ENCODE peak calls at places on chromosome 17, in seven cellular contexts. One of them, this sample, is unnamed.

GRCh38 chr17:15398291-15398690 is 56.9 kb upstream of the TEKT3 start:
- DNase-seq in fibroblast of lung: peak; percentile 82
- DNase-seq in IMR-90: peak; percentile 50
- DNase-seq in GM23248: peak; percentile 80
- DNase-seq in Karpas-422: no peak
- DNase-seq in neural progenitor cell: no peak
- DNase-seq in hepatocyte: no peak
- DNase-seq in this sample: no peak

GRCh38 chr17:61495161-61495857 is 43.1 kb downstream of the TBX4 start:
- DNase-seq in fibroblast of lung: peak; percentile 56
- DNase-seq in IMR-90: peak; percentile 33
- DNase-seq in GM23248: peak; percentile 69
- DNase-seq in Karpas-422: no peak
- DNase-seq in neural progenitor cell: no peak
- DNase-seq in hepatocyte: no peak
- DNase-seq in this sample: no peak

GRCh38 chr17:71438631-71439146 is 682.1 kb upstream of the SOX9 start:
- DNase-seq in fibroblast of lung: peak; percentile 99
- DNase-seq in IMR-90: peak; percentile 98
- DNase-seq in GM23248: peak; percentile 94
- DNase-seq in Karpas-422: no peak
- DNase-seq in neural progenitor cell: no peak
- DNase-seq in hepatocyte: peak; percentile 77
- DNase-seq in this sample: no peak

GRCh38 chr17:73155410-73156165 is 9.2 kb upstream of the SSTR2 start:
- DNase-seq in fibroblast of lung: no peak
- DNase-seq in IMR-90: no peak
- DNase-seq in GM23248: no peak
- DNase-seq in Karpas-422: peak; percentile 82
- DNase-seq in neural progenitor cell: peak; percentile 45
- DNase-seq in hepatocyte: no peak
- DNase-seq in this sample: peak; percentile 59

GRCh38 chr17:80791758-80792284 is 199.8 kb upstream of the CHMP6 start:
- DNase-seq in fibroblast of lung: peak; percentile 97
- DNase-seq in IMR-90: peak; percentile 100
- DNase-seq in GM23248: peak; percentile 97
- DNase-seq in Karpas-422: no peak
- DNase-seq in neural progenitor cell: no peak
- DNase-seq in hepatocyte: peak; percentile 86
- DNase-seq in this sample: no peak

GRCh38 chr17:67440311-67441051 is 63.4 kb downstream of the PITPNC1 start:
- DNase-seq in fibroblast of lung: no peak
- DNase-seq in IMR-90: no peak
- DNase-seq in GM23248: peak; percentile 38
- DNase-seq in Karpas-422: no peak
- DNase-seq in neural progenitor cell: no peak
- DNase-seq in hepatocyte: no peak
- DNase-seq in this sample: no peak

GRCh38 chr17:43356450-43356849 is 42.3 kb upstream of the ARL4D start:
- DNase-seq in fibroblast of lung: peak; percentile 37
- DNase-seq in IMR-90: no peak
- DNase-seq in GM23248: no peak
- DNase-seq in Karpas-422: no peak
- DNase-seq in neural progenitor cell: no peak
- DNase-seq in hepatocyte: no peak
- DNase-seq in this sample: no peak

GRCh38 chr17:49861150-49861884 is 13.4 kb upstream of the TAC4 start:
- DNase-seq in fibroblast of lung: peak; percentile 25
- DNase-seq in IMR-90: peak; percentile 27
- DNase-seq in GM23248: peak; percentile 60
- DNase-seq in Karpas-422: peak; percentile 75
- DNase-seq in neural progenitor cell: peak; percentile 78
- DNase-seq in hepatocyte: peak; percentile 84
- DNase-seq in this sample: peak; percentile 68

GRCh38 chr17:68053237-68054030 is 17.9 kb downstream of the KPNA2 start:
- DNase-seq in fibroblast of lung: peak; percentile 70
- DNase-seq in IMR-90: peak; percentile 84
- DNase-seq in GM23248: peak; percentile 78
- DNase-seq in Karpas-422: no peak
- DNase-seq in neural progenitor cell: no peak
- DNase-seq in hepatocyte: no peak
- DNase-seq in this sample: no peak

GRCh38 chr17:59839646-59840328 is 53.0 kb downstream of the TUBD1 start:
- DNase-seq in fibroblast of lung: peak; percentile 36
- DNase-seq in IMR-90: no peak
- DNase-seq in GM23248: peak; percentile 46
- DNase-seq in Karpas-422: no peak
- DNase-seq in neural progenitor cell: peak; percentile 13
- DNase-seq in hepatocyte: peak; percentile 13
- DNase-seq in this sample: no peak

GRCh38 chr17:47733414-47734288 is 615 bp downstream of the TBX21 start:
- DNase-seq in fibroblast of lung: no peak
- DNase-seq in IMR-90: no peak
- DNase-seq in GM23248: peak; percentile 21
- DNase-seq in Karpas-422: no peak
- DNase-seq in neural progenitor cell: peak; percentile 36
- DNase-seq in hepatocyte: no peak
- DNase-seq in this sample: peak; percentile 53

GRCh38 chr17:65078441-65079160 is 22.1 kb upstream of the GNA13 start:
- DNase-seq in fibroblast of lung: peak; percentile 77
- DNase-seq in IMR-90: peak; percentile 78
- DNase-seq in GM23248: peak; percentile 76
- DNase-seq in Karpas-422: no peak
- DNase-seq in neural progenitor cell: no peak
- DNase-seq in hepatocyte: no peak
- DNase-seq in this sample: no peak

GRCh38 chr17:82230627-82231311 is 1.9 kb downstream of the SLC16A3 start:
- DNase-seq in fibroblast of lung: peak; percentile 79
- DNase-seq in IMR-90: peak; percentile 81
- DNase-seq in GM23248: peak; percentile 95
- DNase-seq in Karpas-422: no peak
- DNase-seq in neural progenitor cell: peak; percentile 88
- DNase-seq in hepatocyte: peak; percentile 89
- DNase-seq in this sample: peak; percentile 86

GRCh38 chr17:2262146-2262587 is 41.4 kb downstream of the SMG6 start:
- DNase-seq in fibroblast of lung: peak; percentile 92
- DNase-seq in IMR-90: peak; percentile 87
- DNase-seq in GM23248: peak; percentile 90
- DNase-seq in Karpas-422: no peak
- DNase-seq in neural progenitor cell: no peak
- DNase-seq in hepatocyte: peak; percentile 13
- DNase-seq in this sample: no peak

GRCh38 chr17:49528966-49529365 is 33.9 kb downstream of the NGFR start:
- DNase-seq in fibroblast of lung: no peak
- DNase-seq in IMR-90: no peak
- DNase-seq in GM23248: no peak
- DNase-seq in Karpas-422: no peak
- DNase-seq in neural progenitor cell: no peak
- DNase-seq in hepatocyte: no peak
- DNase-seq in this sample: peak; percentile 25

GRCh38 chr17:2485543-2485942 is 26.1 kb downstream of the METTL16 start:
- DNase-seq in fibroblast of lung: no peak
- DNase-seq in IMR-90: no peak
- DNase-seq in GM23248: peak; percentile 13
- DNase-seq in Karpas-422: no peak
- DNase-seq in neural progenitor cell: no peak
- DNase-seq in hepatocyte: no peak
- DNase-seq in this sample: no peak

GRCh38 chr17:61251939-61252865 is 147.4 kb upstream of the TBX2 start:
- DNase-seq in fibroblast of lung: peak; percentile 97
- DNase-seq in IMR-90: peak; percentile 99
- DNase-seq in GM23248: peak; percentile 86
- DNase-seq in Karpas-422: no peak
- DNase-seq in neural progenitor cell: no peak
- DNase-seq in hepatocyte: peak; percentile 87
- DNase-seq in this sample: no peak

GRCh38 chr17:2502911-2503580 is 8.6 kb downstream of the METTL16 start:
- DNase-seq in fibroblast of lung: no peak
- DNase-seq in IMR-90: no peak
- DNase-seq in GM23248: no peak
- DNase-seq in Karpas-422: no peak
- DNase-seq in neural progenitor cell: no peak
- DNase-seq in hepatocyte: no peak
- DNase-seq in this sample: no peak

GRCh38 chr17:66177048-66177447 is 14.9 kb downstream of the CEP112 start:
- DNase-seq in fibroblast of lung: no peak
- DNase-seq in IMR-90: no peak
- DNase-seq in GM23248: no peak
- DNase-seq in Karpas-422: no peak
- DNase-seq in neural progenitor cell: no peak
- DNase-seq in hepatocyte: no peak
- DNase-seq in this sample: no peak

GRCh38 chr17:63665527-63666214 is 34.3 kb downstream of the LIMD2 start:
- DNase-seq in fibroblast of lung: no peak
- DNase-seq in IMR-90: no peak
- DNase-seq in GM23248: no peak
- DNase-seq in Karpas-422: peak; percentile 76
- DNase-seq in neural progenitor cell: no peak
- DNase-seq in hepatocyte: no peak
- DNase-seq in this sample: no peak

GRCh38 chr17:15966183-15966878 is 21.4 kb downstream of the ADORA2B start:
- DNase-seq in fibroblast of lung: peak; percentile 52
- DNase-seq in IMR-90: peak; percentile 35
- DNase-seq in GM23248: no peak
- DNase-seq in Karpas-422: no peak
- DNase-seq in neural progenitor cell: peak; percentile 89
- DNase-seq in hepatocyte: peak; percentile 75
- DNase-seq in this sample: peak; percentile 96

GRCh38 chr17:48724241-48725004 is 1.4 kb downstream of the PRAC2 start:
- DNase-seq in fibroblast of lung: peak; percentile 55
- DNase-seq in IMR-90: peak; percentile 67
- DNase-seq in GM23248: peak; percentile 89
- DNase-seq in Karpas-422: peak; percentile 82
- DNase-seq in neural progenitor cell: peak; percentile 91
- DNase-seq in hepatocyte: peak; percentile 91
- DNase-seq in this sample: peak; percentile 85

GRCh38 chr17:27760069-27760885 is 40.1 kb downstream of the NOS2 start:
- DNase-seq in fibroblast of lung: peak; percentile 7
- DNase-seq in IMR-90: peak; percentile 14
- DNase-seq in GM23248: peak; percentile 56
- DNase-seq in Karpas-422: peak; percentile 84
- DNase-seq in neural progenitor cell: peak; percentile 65
- DNase-seq in hepatocyte: peak; percentile 66
- DNase-seq in this sample: peak; percentile 87

GRCh38 chr17:66399441-66399840 is 97.0 kb downstream of the PRKCA start:
- DNase-seq in fibroblast of lung: no peak
- DNase-seq in IMR-90: no peak
- DNase-seq in GM23248: no peak
- DNase-seq in Karpas-422: no peak
- DNase-seq in neural progenitor cell: no peak
- DNase-seq in hepatocyte: no peak
- DNase-seq in this sample: no peak

GRCh38 chr17:64180089-64180488 is 50.1 kb upstream of the ERN1 start:
- DNase-seq in fibroblast of lung: no peak
- DNase-seq in IMR-90: peak; percentile 58
- DNase-seq in GM23248: peak; percentile 63
- DNase-seq in Karpas-422: no peak
- DNase-seq in neural progenitor cell: no peak
- DNase-seq in hepatocyte: no peak
- DNase-seq in this sample: no peak

GRCh38 chr17:80106176-80106575 is 4.8 kb downstream of the GAA start:
- DNase-seq in fibroblast of lung: no peak
- DNase-seq in IMR-90: no peak
- DNase-seq in GM23248: no peak
- DNase-seq in Karpas-422: no peak
- DNase-seq in neural progenitor cell: no peak
- DNase-seq in hepatocyte: no peak
- DNase-seq in this sample: no peak

GRCh38 chr17:42178817-42179216 is 2.1 kb downstream of the KCNH4 start:
- DNase-seq in fibroblast of lung: no peak
- DNase-seq in IMR-90: no peak
- DNase-seq in GM23248: no peak
- DNase-seq in Karpas-422: no peak
- DNase-seq in neural progenitor cell: no peak
- DNase-seq in hepatocyte: no peak
- DNase-seq in this sample: no peak
- H3K4me2 ChIP-seq in fibroblast of lung: no peak overlapping the region
- H3K4me2 ChIP-seq in IMR-90: no peak overlapping the region
- H3K4me2 ChIP-seq in GM23248: no peak overlapping the region
- H3K4me2 ChIP-seq in Karpas-422: no peak overlapping the region
- H3K4me2 ChIP-seq in neural progenitor cell: no peak overlapping the region
- H3K4me2 ChIP-seq in hepatocyte: no peak overlapping the region
- H3K4me2 ChIP-seq in this sample: no peak overlapping the region

GRCh38 chr17:38358586-38359513 is 7.2 kb downstream of the SOCS7 start:
- DNase-seq in fibroblast of lung: peak; percentile 40
- DNase-seq in IMR-90: no peak
- DNase-seq in GM23248: peak; percentile 32
- DNase-seq in Karpas-422: no peak
- DNase-seq in neural progenitor cell: no peak
- DNase-seq in hepatocyte: no peak
- DNase-seq in this sample: no peak
- H3K4me2 ChIP-seq in fibroblast of lung: no peak overlapping the region
- H3K4me2 ChIP-seq in IMR-90: no peak overlapping the region
- H3K4me2 ChIP-seq in GM23248: no peak overlapping the region
- H3K4me2 ChIP-seq in Karpas-422: no peak overlapping the region
- H3K4me2 ChIP-seq in neural progenitor cell: no peak overlapping the region
- H3K4me2 ChIP-seq in hepatocyte: peak overlapping the region; percentile 45
- H3K4me2 ChIP-seq in this sample: no peak overlapping the region

GRCh38 chr17:41524261-41524660 is 3.8 kb downstream of the KRT19 start:
- DNase-seq in fibroblast of lung: no peak
- DNase-seq in IMR-90: no peak
- DNase-seq in GM23248: no peak
- DNase-seq in Karpas-422: no peak
- DNase-seq in neural progenitor cell: no peak
- DNase-seq in hepatocyte: no peak
- DNase-seq in this sample: no peak
- H3K4me2 ChIP-seq in fibroblast of lung: no peak overlapping the region
- H3K4me2 ChIP-seq in IMR-90: no peak overlapping the region
- H3K4me2 ChIP-seq in GM23248: no peak overlapping the region
- H3K4me2 ChIP-seq in Karpas-422: no peak overlapping the region
- H3K4me2 ChIP-seq in neural progenitor cell: no peak overlapping the region
- H3K4me2 ChIP-seq in hepatocyte: peak overlapping the region; percentile 78
- H3K4me2 ChIP-seq in this sample: no peak overlapping the region

GRCh38 chr17:77696720-77697460 is 261.6 kb upstream of the TNRC6C start:
- DNase-seq in fibroblast of lung: no peak
- DNase-seq in IMR-90: no peak
- DNase-seq in GM23248: no peak
- DNase-seq in Karpas-422: no peak
- DNase-seq in neural progenitor cell: no peak
- DNase-seq in hepatocyte: peak; percentile 22
- DNase-seq in this sample: peak; percentile 76
- H3K4me2 ChIP-seq in fibroblast of lung: no peak overlapping the region
- H3K4me2 ChIP-seq in IMR-90: no peak overlapping the region
- H3K4me2 ChIP-seq in GM23248: no peak overlapping the region
- H3K4me2 ChIP-seq in Karpas-422: no peak overlapping the region
- H3K4me2 ChIP-seq in neural progenitor cell: peak overlapping the region; percentile 82
- H3K4me2 ChIP-seq in hepatocyte: peak overlapping the region; percentile 67
- H3K4me2 ChIP-seq in this sample: peak overlapping the region; percentile 60

DNA sequence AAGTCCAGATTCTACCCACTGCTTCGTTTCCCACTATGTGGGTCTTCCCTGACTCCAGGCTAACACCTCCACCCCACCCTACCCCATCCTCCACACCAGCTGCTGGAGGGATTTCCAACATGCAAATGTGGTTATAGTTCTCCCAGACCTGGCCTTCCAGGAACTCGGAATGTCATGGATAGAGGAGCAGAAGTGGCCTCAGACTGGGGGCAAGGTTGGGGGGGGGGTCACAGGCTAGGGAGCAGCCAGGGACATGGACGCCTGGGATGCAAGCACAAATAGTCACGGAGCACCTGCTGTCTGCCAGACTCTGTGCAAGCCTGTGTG is 2.0 kb downstream of the CAMKK1 start:
- DNase-seq in fibroblast of lung: no peak
- DNase-seq in IMR-90: no peak
- DNase-seq in GM23248: no peak
- DNase-seq in Karpas-422: no peak
- DNase-seq in neural progenitor cell: no peak
- DNase-seq in hepatocyte: no peak
- DNase-seq in this sample: no peak
- H3K4me2 ChIP-seq in fibroblast of lung: no peak overlapping the region
- H3K4me2 ChIP-seq in IMR-90: no peak overlapping the region
- H3K4me2 ChIP-seq in GM23248: peak overlapping the region; percentile 19
- H3K4me2 ChIP-seq in Karpas-422: no peak overlapping the region
- H3K4me2 ChIP-seq in neural progenitor cell: no peak overlapping the region
- H3K4me2 ChIP-seq in hepatocyte: peak overlapping the region; percentile 63
- H3K4me2 ChIP-seq in this sample: no peak overlapping the region